ENCODE peak calls at places on chromosomes 3 and 15, in ten cellular contexts. G is aorta, S is psoas muscle, K is thoracic aorta, J is esophagus squamous epithelium, F is heart left ventricle, X is lower lobe of right lung, Y is uterus, L is mesenchymal stem cell, B is colonic mucosa. V is an unnamed sample. For H3K36me3, the result is how much of the 10 kb centered on the place peaks cover.

GRCh38 chr3:49747792-49748480 is 24.2 kb upstream of the GMPPB start:
- DNase-seq in G (no peak), S (no peak), K (no peak), J (no peak), F (no peak), X (no peak), Y (no peak), L (peak), B (no peak), V (no peak)

GRCh38 chr15:86362556-86362955 is 282.9 kb downstream of the AGBL1 start:
- DNase-seq in G (no peak), S (no peak), K (no peak), J (no peak), F (no peak), X (no peak), Y (no peak), L (peak), B (no peak), V (no peak)

GRCh38 chr15:38362355-38362754 is 91.6 kb upstream of the FAM98B start:
- DNase-seq in G (no peak), S (no peak), K (no peak), J (no peak), F (no peak), X (no peak), Y (no peak), L (no peak), B (no peak), V (no peak)

GRCh38 chr3:72288955-72289707 is 504.2 kb upstream of the PROK2 start:
- DNase-seq in G (peak), S (no peak), K (no peak), J (no peak), F (no peak), X (peak), Y (peak), L (no peak), B (no peak), V (peak)

GRCh38 chr15:66594836-66595235 is 29.0 kb upstream of the LCTL start:
- DNase-seq in G (no peak), S (no peak), K (no peak), J (no peak), F (no peak), X (peak), Y (no peak), L (no peak), B (no peak), V (no peak)

GRCh38 chr3:26825454-26825853 is 202.9 kb downstream of the LRRC3B start:
- DNase-seq in G (no peak), S (no peak), K (no peak), J (no peak), F (no peak), X (no peak), Y (no peak), L (no peak), B (no peak), V (no peak)

GRCh38 chr3:130950641-130951040 is 56.8 kb downstream of the ATP2C1 start:
- DNase-seq in G (no peak), S (no peak), K (no peak), J (no peak), F (no peak), X (no peak), Y (no peak), L (peak), B (no peak), V (no peak)

GRCh38 chr3:6732807-6733206 is 128.1 kb upstream of the GRM7 start:
- DNase-seq in G (no peak), S (no peak), K (no peak), J (no peak), F (no peak), X (no peak), Y (no peak), L (no peak), B (no peak), V (no peak)

GRCh38 chr15:58951388-58952060 is 18.0 kb upstream of the SLTM start:
- DNase-seq in G (no peak), S (no peak), K (no peak), J (no peak), F (no peak), X (no peak), Y (no peak), L (no peak), B (no peak), V (no peak)

GRCh38 chr15:83206971-83207621 is 527 bp downstream of the HDGFL3 start:
- DNase-seq in G (peak), S (peak), K (no peak), J (no peak), F (peak), X (peak), Y (peak), L (peak), B (peak), V (no peak)

GRCh38 chr3:194884649-194885315 is 199.1 kb downstream of the FAM43A start:
- DNase-seq in G (no peak), S (no peak), K (no peak), J (no peak), F (peak), X (no peak), Y (no peak), L (no peak), B (no peak), V (no peak)

GRCh38 chr15:61613729-61614128 is 384.6 kb upstream of the RORA start:
- DNase-seq in G (no peak), S (no peak), K (no peak), J (no peak), F (no peak), X (no peak), Y (no peak), L (no peak), B (no peak), V (no peak)

GRCh38 chr3:157693762-157694161 is 190.5 kb upstream of the VEPH1 start:
- DNase-seq in G (no peak), S (no peak), K (no peak), J (no peak), F (no peak), X (no peak), Y (no peak), L (no peak), B (no peak), V (no peak)

GRCh38 chr3:192130534-192131132 is 596.7 kb downstream of the FGF12 start:
- DNase-seq in G (no peak), S (peak), K (no peak), J (no peak), F (peak), X (no peak), Y (peak), L (peak), B (peak), V (peak)

GRCh38 chr3:63193647-63194046 is 84.5 kb upstream of the SYNPR start:
- DNase-seq in G (no peak), S (no peak), K (no peak), J (no peak), F (no peak), X (no peak), Y (no peak), L (no peak), B (no peak), V (no peak)

GRCh38 chr3:136142592-136142991 is 53.5 kb downstream of the MSL2 start:
- DNase-seq in G (no peak), S (no peak), K (no peak), J (no peak), F (no peak), X (no peak), Y (no peak), L (peak), B (no peak), V (peak)

GRCh38 chr3:48997714-48998637 is 7.9 kb downstream of the P4HTM start:
- DNase-seq in G (no peak), S (no peak), K (no peak), J (no peak), F (no peak), X (no peak), Y (no peak), L (no peak), B (no peak), V (no peak)

GRCh38 chr3:146813496-146813895 is 208.3 kb upstream of the PLSCR5 start:
- DNase-seq in G (no peak), S (no peak), K (no peak), J (no peak), F (no peak), X (no peak), Y (no peak), L (peak), B (no peak), V (no peak)

GRCh38 chr3:40211579-40211978 is 97.9 kb upstream of the EIF1B start:
- DNase-seq in G (no peak), S (no peak), K (no peak), J (no peak), F (no peak), X (no peak), Y (no peak), L (no peak), B (no peak), V (no peak)

GRCh38 chr3:120524171-120524923 is 71.8 kb upstream of the NDUFB4 start:
- DNase-seq in G (no peak), S (no peak), K (no peak), J (no peak), F (no peak), X (no peak), Y (no peak), L (peak), B (no peak), V (no peak)

GRCh38 chr15:53511175-53511574 is 248.3 kb downstream of the WDR72 start:
- DNase-seq in G (no peak), S (no peak), K (no peak), J (no peak), F (no peak), X (no peak), Y (no peak), L (no peak), B (no peak), V (no peak)

GRCh38 chr15:60315878-60316277 is 81.9 kb downstream of the ANXA2 start:
- DNase-seq in G (no peak), S (no peak), K (no peak), J (no peak), F (no peak), X (no peak), Y (no peak), L (no peak), B (no peak), V (no peak)

GRCh38 chr3:45103753-45104714 is 42.1 kb downstream of the CDCP1 start:
- DNase-seq in G (no peak), S (no peak), K (no peak), J (no peak), F (no peak), X (no peak), Y (no peak), L (no peak), B (no peak), V (no peak)
- H3K36me3 ChIP-seq in G (under half), S (under half), K (under half), J (under half), F (under half), X (under half), Y (under half), L (under half), B (under half), V (under half)

DNA sequence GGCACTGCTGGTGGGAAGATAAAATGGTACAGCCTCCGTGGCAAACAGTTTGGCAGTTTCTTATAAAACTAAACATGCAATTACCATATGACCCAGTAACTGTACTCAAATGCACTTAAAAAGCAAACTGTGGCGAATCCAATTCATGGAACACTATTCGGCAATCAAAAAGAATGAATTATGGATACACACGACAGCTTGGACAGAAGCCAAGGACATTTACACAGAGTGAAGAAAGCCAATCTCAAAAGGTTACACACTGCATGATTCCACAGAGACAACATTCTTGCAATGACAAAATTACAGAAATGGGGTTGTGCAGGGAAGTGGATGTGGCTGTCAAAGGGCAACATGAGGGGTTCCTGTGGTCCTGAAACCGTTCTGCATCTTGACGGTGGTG is 122.1 kb upstream of the IQSEC1 start:
- DNase-seq in G (no peak), S (no peak), K (no peak), J (no peak), F (no peak), X (no peak), Y (no peak), L (no peak), B (no peak), V (no peak)
- H3K27ac ChIP-seq in G (no peak), S (no peak), K (no peak), J (no peak), F (no peak), X (no peak), Y (no peak), L (no peak), B (no peak), V (no peak)

DNA sequence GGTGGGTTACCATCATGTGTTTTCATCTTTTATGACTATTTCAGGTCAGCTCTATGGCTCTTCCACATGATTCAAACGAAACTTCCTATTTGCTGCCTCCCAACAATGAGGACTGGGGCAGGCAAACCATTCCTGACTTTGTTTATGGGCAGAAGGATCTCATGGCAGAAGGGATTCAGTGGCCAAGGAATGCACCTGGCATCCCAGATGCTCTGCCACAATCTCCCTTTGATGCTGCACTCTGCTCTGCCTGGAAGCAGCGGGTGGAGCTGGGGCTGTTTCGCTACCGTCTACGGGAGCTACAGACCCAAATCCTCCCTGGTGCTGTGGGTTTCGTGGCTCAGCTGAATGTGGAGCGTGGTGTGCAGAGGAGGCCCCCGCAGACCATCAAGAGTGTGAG is 6.8 kb downstream of the GDPGP1 start:
- DNase-seq in G (no peak), S (no peak), K (no peak), J (no peak), F (no peak), X (no peak), Y (no peak), L (no peak), B (no peak), V (no peak)
- H3K4me3 ChIP-seq in G (no peak), S (no peak), K (no peak), J (no peak), F (no peak), X (no peak), Y (no peak), L (no peak), B (no peak), V (no peak)

DNA sequence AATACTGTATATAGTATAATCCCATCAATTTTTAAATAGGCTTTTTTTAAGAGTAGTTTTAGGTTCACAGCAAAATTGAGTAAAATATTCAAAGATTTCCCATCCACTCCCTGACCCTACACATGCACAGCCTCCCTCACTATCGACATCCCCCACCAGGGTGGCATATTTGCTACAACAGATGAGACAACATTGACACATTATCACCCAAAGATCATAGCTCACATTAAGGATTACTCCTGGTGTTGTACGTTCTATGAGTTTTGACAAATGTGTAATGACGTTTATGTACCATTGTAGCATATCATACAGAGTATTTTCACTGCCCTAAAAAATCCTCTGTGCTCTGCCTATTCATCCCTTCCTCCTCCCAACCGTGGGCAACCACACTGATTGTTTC is 39.3 kb downstream of the LHFPL4 start:
- DNase-seq in G (no peak), S (no peak), K (no peak), J (no peak), F (no peak), X (no peak), Y (no peak), L (no peak), B (no peak), V (no peak)
- H3K36me3 ChIP-seq in G (under half), S (under half), K (under half), J (under half), F (under half), X (under half), Y (under half), L (under half), B (under half), V (under half)

GRCh38 chr15:64017082-64017588 is 29.1 kb downstream of the DAPK2 start:
- DNase-seq in G (no peak), S (no peak), K (no peak), J (no peak), F (no peak), X (no peak), Y (no peak), L (no peak), B (no peak), V (no peak)
- H3K27ac ChIP-seq in G (no peak), S (peak), K (no peak), J (peak), F (no peak), X (no peak), Y (no peak), L (no peak), B (no peak), V (no peak)

GRCh38 chr15:40103124-40103858 is 5.4 kb downstream of the BMF start:
- DNase-seq in G (peak), S (peak), K (peak), J (no peak), F (peak), X (peak), Y (peak), L (peak), B (peak), V (no peak)
- H3K4me3 ChIP-seq in G (no peak), S (peak), K (peak), J (peak), F (peak), X (no peak), Y (peak), L (peak), B (no peak), V (peak)

DNA sequence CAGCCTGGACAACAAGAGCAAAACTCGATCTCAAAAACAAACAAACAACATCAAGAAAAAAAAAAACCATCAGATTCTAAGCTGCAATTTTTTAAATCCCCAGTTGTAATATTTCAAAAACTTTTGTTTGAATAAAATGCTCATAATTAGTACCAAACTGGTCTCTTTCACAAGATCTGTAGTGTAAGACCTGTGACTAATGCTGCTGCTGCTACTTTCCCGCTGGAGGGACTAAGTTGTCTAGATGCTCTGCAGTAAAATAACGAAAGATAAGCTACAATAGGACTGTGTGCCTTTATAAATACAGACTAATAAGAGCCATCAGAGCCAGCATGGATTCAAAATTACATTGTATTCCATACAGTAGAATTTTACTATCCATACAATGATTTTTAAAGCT is 45.4 kb downstream of the TM4SF4 start:
- DNase-seq in G (no peak), S (no peak), K (no peak), J (no peak), F (no peak), X (no peak), Y (no peak), L (no peak), B (no peak), V (no peak)
- H3K36me3 ChIP-seq in G (under half), S (half or more), K (under half), J (under half), F (half or more), X (under half), Y (under half), L (under half), B (under half), V (under half)

GRCh38 chr3:128647307-128647706 is 3.3 kb downstream of the RPN1 start:
- DNase-seq in G (no peak), S (no peak), K (no peak), J (no peak), F (no peak), X (no peak), Y (no peak), L (no peak), B (no peak), V (no peak)

GRCh38 chr3:128650096-128651050 is at the start of gene RPN1:
- DNase-seq in G (peak), S (peak), K (peak), J (peak), F (peak), X (peak), Y (peak), L (peak), B (peak), V (peak)

GRCh38 chr3:128648402-128648801 is 2.2 kb downstream of the RPN1 start:
- DNase-seq in G (no peak), S (no peak), K (no peak), J (no peak), F (no peak), X (no peak), Y (no peak), L (no peak), B (no peak), V (no peak)

GRCh38 chr3:128649264-128649663 is 1.4 kb downstream of the RPN1 start:
- DNase-seq in G (no peak), S (no peak), K (no peak), J (no peak), F (no peak), X (no peak), Y (no peak), L (no peak), B (no peak), V (no peak)
- H3K27ac ChIP-seq in G (no peak), S (peak), K (no peak), J (peak), F (peak), X (peak), Y (peak), L (no peak), B (peak), V (peak)